ENCODE peak calls at places on chromosome 1, in six cellular contexts. O, U, P, Q, C and F are unnamed samples.

GRCh38 chr1:26530898-26531598 is 1.5 kb downstream of the RPS6KA1 start:
- DNase-seq in O (no peak), U (peak; percentile 50), P (no peak), Q (no peak), C (no peak), F (no peak)

GRCh38 chr1:23667411-23667810 is 24.2 kb upstream of the RPL11 start:
- DNase-seq in O (no peak), U (no peak), P (no peak), Q (no peak), C (no peak), F (no peak)

GRCh38 chr1:165899461-165899941 is 72.1 kb downstream of the UCK2 start:
- DNase-seq in O (no peak), U (peak; percentile 64), P (no peak), Q (no peak), C (no peak), F (no peak)

GRCh38 chr1:95308276-95308675 is 74.3 kb downstream of the RWDD3 start:
- DNase-seq in O (no peak), U (no peak), P (no peak), Q (no peak), C (no peak), F (no peak)

GRCh38 chr1:30512253-30512921 is 211.0 kb downstream of the MATN1 start:
- DNase-seq in O (no peak), U (peak; percentile 8), P (no peak), Q (no peak), C (no peak), F (peak; percentile 18)

GRCh38 chr1:178258521-178258920 is 164.6 kb downstream of the RASAL2 start:
- DNase-seq in O (no peak), U (no peak), P (no peak), Q (no peak), C (no peak), F (no peak)

GRCh38 chr1:58089898-58090535 is 456.5 kb downstream of the OMA1 start:
- DNase-seq in O (no peak), U (no peak), P (no peak), Q (no peak), C (no peak), F (no peak)

GRCh38 chr1:53344921-53345838 is 17.3 kb upstream of the LRP8 start:
- DNase-seq in O (no peak), U (no peak), P (peak; percentile 7), Q (no peak), C (no peak), F (peak; percentile 22)

GRCh38 chr1:198079432-198079951 is 77.3 kb upstream of the NEK7 start:
- DNase-seq in O (no peak), U (no peak), P (no peak), Q (no peak), C (no peak), F (no peak)

GRCh38 chr1:66503841-66504470 is 30.0 kb upstream of the SGIP1 start:
- DNase-seq in O (no peak), U (peak; percentile 69), P (peak; percentile 49), Q (peak; percentile 3), C (no peak), F (peak; percentile 7)

GRCh38 chr1:19370453-19371170 is 58.5 kb downstream of the SLC66A1 start:
- DNase-seq in O (no peak), U (no peak), P (no peak), Q (no peak), C (no peak), F (no peak)

GRCh38 chr1:221076467-221076866 is 197.2 kb downstream of the HLX start:
- DNase-seq in O (no peak), U (no peak), P (no peak), Q (no peak), C (no peak), F (no peak)

GRCh38 chr1:94803517-94804441 is 16.4 kb upstream of the SLC44A3 start:
- DNase-seq in O (no peak), U (no peak), P (no peak), Q (no peak), C (peak; percentile 40), F (no peak)

GRCh38 chr1:213399695-213400094 is 348.7 kb downstream of the RPS6KC1 start:
- DNase-seq in O (no peak), U (no peak), P (no peak), Q (no peak), C (no peak), F (no peak)

GRCh38 chr1:21564521-21565095 is 55.4 kb downstream of the ALPL start:
- DNase-seq in O (no peak), U (peak; percentile 12), P (no peak), Q (no peak), C (no peak), F (no peak)

GRCh38 chr1:65420590-65421340 is at the start of the genes LEPR and LEPROT:
- DNase-seq in O (no peak), U (peak; percentile 67), P (no peak), Q (no peak), C (no peak), F (no peak)

GRCh38 chr1:219910716-219911115 is 17.6 kb downstream of the SLC30A10 start:
- DNase-seq in O (no peak), U (no peak), P (no peak), Q (no peak), C (no peak), F (no peak)

GRCh38 chr1:9311029-9311428 is 18.3 kb downstream of the SPSB1 start:
- DNase-seq in O (no peak), U (no peak), P (no peak), Q (no peak), C (no peak), F (no peak)

GRCh38 chr1:172837816-172838680 is 179.1 kb downstream of the FASLG start:
- DNase-seq in O (no peak), U (no peak), P (peak; percentile 31), Q (no peak), C (no peak), F (no peak)

GRCh38 chr1:226223786-226224244 is 351 bp downstream of the MIXL1 start:
- DNase-seq in O (no peak), U (peak; percentile 7), P (peak; percentile 57), Q (no peak), C (no peak), F (peak; percentile 65)

GRCh38 chr1:21174638-21175323 is 1.9 kb downstream of the EIF4G3 start:
- DNase-seq in O (no peak), U (peak; percentile 70), P (no peak), Q (no peak), C (no peak), F (no peak)

GRCh38 chr1:76933847-76934657 is 66.8 kb downstream of the ST6GALNAC5 start:
- DNase-seq in O (no peak), U (no peak), P (no peak), Q (no peak), C (no peak), F (no peak)

GRCh38 chr1:196466656-196467055 is 141.6 kb downstream of the KCNT2 start:
- DNase-seq in O (no peak), U (peak; percentile 87), P (no peak), Q (no peak), C (no peak), F (no peak)

GRCh38 chr1:7538033-7538432 is 233.1 kb upstream of the VAMP3 start:
- DNase-seq in O (no peak), U (peak; percentile 62), P (no peak), Q (no peak), C (no peak), F (no peak)

GRCh38 chr1:178052650-178053461 is 41.0 kb upstream of the RASAL2 start:
- DNase-seq in O (no peak), U (peak; percentile 33), P (no peak), Q (no peak), C (no peak), F (no peak)

GRCh38 chr1:180560868-180561600 is 2.3 kb downstream of the OVAAL start:
- DNase-seq in O (no peak), U (peak; percentile 36), P (no peak), Q (no peak), C (no peak), F (no peak)

GRCh38 chr1:195717651-195718050 is 890.6 kb downstream of the KCNT2 start:
- DNase-seq in O (no peak), U (peak; percentile 42), P (no peak), Q (no peak), C (no peak), F (no peak)

GRCh38 chr1:41660570-41661427 is 176.3 kb upstream of the EDN2 start:
- DNase-seq in O (no peak), U (no peak), P (no peak), Q (no peak), C (no peak), F (no peak)

GRCh38 chr1:2548068-2548589 is 8.0 kb upstream of the TNFRSF14 start:
- DNase-seq in O (no peak), U (peak; percentile 55), P (peak; percentile 90), Q (peak; percentile 83), C (peak; percentile 61), F (peak; percentile 85)

GRCh38 chr1:29120955-29121485 is 2.7 kb downstream of the TMEM200B start:
- DNase-seq in O (no peak), U (peak; percentile 38), P (peak; percentile 79), Q (peak; percentile 59), C (no peak), F (peak; percentile 80)

GRCh38 chr1:118944546-118944945 is 43.6 kb downstream of the TBX15 start:
- DNase-seq in O (no peak), U (no peak), P (no peak), Q (no peak), C (peak; percentile 80), F (no peak)

GRCh38 chr1:204443871-204444581 is 32.4 kb upstream of the PPP1R15B start:
- DNase-seq in O (no peak), U (no peak), P (no peak), Q (no peak), C (no peak), F (no peak)

GRCh38 chr1:213641312-213641711 is 346.5 kb upstream of the PROX1 start:
- DNase-seq in O (no peak), U (no peak), P (no peak), Q (no peak), C (no peak), F (no peak)

GRCh38 chr1:36529762-36530260 is 47.1 kb upstream of the CSF3R start:
- DNase-seq in O (no peak), U (no peak), P (no peak), Q (no peak), C (no peak), F (no peak)

GRCh38 chr1:97621955-97622354 is 298.9 kb downstream of the DPYD start:
- DNase-seq in O (no peak), U (no peak), P (no peak), Q (no peak), C (no peak), F (no peak)